ENCODE peak calls at places on chromosomes 3 and 15, in four cellular contexts. G is GDM1, I is NCI-H524 treated with DMSO at 0.1 percent for 48 hours, T is trophoblast cell. K is an unnamed sample.

GRCh38 chr15:52067545-52067926 is 45.0 kb downstream of the BCL2L10 start:
- DNase-seq in G (no peak), T (no peak), I (no peak), K (no peak)

GRCh38 chr3:99781761-99782160 is 35.9 kb upstream of the CMSS1 start:
- DNase-seq in T (no peak), I (no peak), G (no peak), K (peak; percentile 13)

GRCh38 chr3:126463521-126463920 is 12.2 kb downstream of the ZXDC start:
- DNase-seq in T (no peak), I (peak; percentile 29), G (no peak), K (no peak)

GRCh38 chr15:38251726-38252480 is 733 bp upstream of the SPRED1 start:
- DNase-seq in T (peak; percentile 92), I (peak; percentile 69), G (peak; percentile 90), K (peak; percentile 63)

GRCh38 chr3:195162033-195162669 is 108.8 kb downstream of the XXYLT1 start:
- DNase-seq in T (no peak), G (peak; percentile 94), I (no peak), K (peak; percentile 48)

GRCh38 chr3:169772530-169772950 is 656 bp upstream of the MYNN start:
- DNase-seq in I (peak; percentile 86), G (peak; percentile 55), T (peak; percentile 86), K (peak; percentile 80)

GRCh38 chr15:59399465-59400102 is 26.9 kb upstream of the MYO1E start:
- DNase-seq in T (no peak), I (no peak), G (peak; percentile 33), K (no peak)

GRCh38 chr3:158768881-158769518 is 32.9 kb upstream of the MFSD1 start:
- DNase-seq in G (no peak), I (no peak), T (peak; percentile 77), K (no peak)

GRCh38 chr3:175940881-175941280 is 1081.7 kb downstream of the NAALADL2 start:
- DNase-seq in G (no peak), T (peak; percentile 69), I (peak; percentile 99), K (no peak)

GRCh38 chr3:101634591-101635196 is 42.2 kb downstream of the ZBTB11 start:
- DNase-seq in G (no peak), I (no peak), T (no peak), K (no peak)

GRCh38 chr3:58038675-58039302 is 30.6 kb downstream of the FLNB start:
- DNase-seq in I (no peak), G (no peak), T (peak; percentile 56), K (peak; percentile 22)

GRCh38 chr3:186137051-186137685 is 28.3 kb upstream of the ETV5 start:
- DNase-seq in I (no peak), T (peak; percentile 90), G (no peak), K (no peak)

GRCh38 chr3:120180731-120181412 is 86.6 kb upstream of the GSK3B start:
- DNase-seq in T (peak; percentile 75), I (no peak), G (no peak), K (no peak)

GRCh38 chr15:77532846-77533245 is 99.9 kb downstream of the LINGO1 start:
- DNase-seq in T (no peak), G (no peak), I (no peak), K (no peak)

GRCh38 chr3:49255112-49255511 is 21.9 kb downstream of the C3orf62 start:
- DNase-seq in T (peak; percentile 28), G (no peak), I (no peak), K (peak; percentile 59)